ENCODE peak calls at places on chromosomes 3 and 15, in four cellular contexts. J, C, I and S are unnamed samples.

GRCh38 chr3:39783730-39784129 is 25.7 kb upstream of the MYRIP start:
- DNase-seq in I (no peak), J (no peak), C (no peak), S (no peak)

GRCh38 chr15:59410448-59410896 is 27.5 kb upstream of the FAM81A start:
- DNase-seq in I (no peak), J (no peak), C (peak), S (no peak)

GRCh38 chr15:63263519-63263918 is 13.9 kb upstream of the APH1B start:
- DNase-seq in I (no peak), J (no peak), C (no peak), S (no peak)

GRCh38 chr3:192892981-192893827 is 24.5 kb downstream of the MB21D2 start:
- DNase-seq in C (peak), I (no peak), J (no peak), S (peak)

GRCh38 chr15:66126057-66126855 is 127.3 kb downstream of the MEGF11 start:
- DNase-seq in C (no peak), J (no peak), I (no peak), S (no peak)

GRCh38 chr3:176376531-176376930 is 820.8 kb downstream of the TBL1XR1 start:
- DNase-seq in C (no peak), I (no peak), J (no peak), S (no peak)

GRCh38 chr3:54822206-54822605 is 105.7 kb downstream of the LRTM1 start:
- DNase-seq in J (no peak), I (no peak), C (no peak), S (no peak)

GRCh38 chr3:137121704-137122314 is 164.0 kb downstream of the IL20RB start:
- DNase-seq in C (no peak), J (no peak), I (no peak), S (no peak)

GRCh38 chr3:148727242-148727641 is 29.5 kb downstream of the AGTR1 start:
- DNase-seq in I (no peak), C (peak), J (no peak), S (no peak)

GRCh38 chr3:142958707-142959106 is 4.8 kb downstream of the PAQR9 start:
- DNase-seq in I (no peak), C (peak), J (no peak), S (peak)

GRCh38 chr15:55250951-55251350 is 38.7 kb downstream of the RAB27A start:
- DNase-seq in C (no peak), I (no peak), J (no peak), S (no peak)

GRCh38 chr15:35519536-35520149 is 26.3 kb downstream of the DPH6 start:
- DNase-seq in J (no peak), I (no peak), C (no peak), S (no peak)
- TF ChIP-seq CTCF in J (no peak), I (peak), C (peak), S (peak)

DNA sequence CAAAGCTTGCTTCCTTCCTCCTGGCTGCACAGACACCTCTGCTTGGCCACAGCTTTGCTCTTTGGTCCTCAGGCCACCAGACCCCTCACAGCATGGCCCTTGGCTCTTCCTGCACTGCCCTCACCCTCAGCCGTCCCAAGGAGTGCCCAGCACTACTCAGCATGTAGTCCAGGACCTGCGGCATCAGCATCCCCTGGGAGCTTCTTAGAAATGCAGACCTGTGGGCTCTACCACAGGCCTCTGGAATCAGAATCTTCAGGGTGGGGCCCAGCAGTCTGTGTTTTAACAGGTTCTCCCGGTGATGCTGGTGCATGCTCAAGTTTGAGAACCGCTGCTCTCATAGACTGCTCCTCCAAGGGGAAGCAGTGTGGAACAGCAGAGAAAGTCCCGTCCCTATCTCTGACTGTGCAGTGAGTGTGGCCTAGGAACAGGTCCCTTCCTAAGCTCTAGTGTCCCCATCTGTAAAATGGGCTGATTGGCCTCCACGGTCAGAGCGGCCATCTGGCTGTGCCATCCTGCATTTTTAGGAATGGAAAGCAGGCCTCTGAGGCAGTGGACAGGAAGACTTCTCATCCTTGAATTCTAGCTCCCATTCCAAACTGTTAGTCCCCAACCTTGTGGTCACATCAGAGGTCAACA is 36.6 kb downstream of the GOLGA6A start:
- DNase-seq in C (no peak), J (no peak), I (no peak), S (no peak)
- TF ChIP-seq POLR2A in C (no peak), J (no peak), I (no peak), S (no peak)

GRCh38 chr3:38117163-38117716 is 19.7 kb downstream of the ACAA1 start:
- DNase-seq in I (peak), C (no peak), J (peak), S (no peak)

GRCh38 chr3:38115645-38116427 is 21.1 kb downstream of the ACAA1 start:
- DNase-seq in C (no peak), I (peak), J (peak), S (no peak)

GRCh38 chr3:38114875-38115644 is 21.9 kb downstream of the ACAA1 start:
- DNase-seq in C (no peak), J (peak), I (peak), S (no peak)

GRCh38 chr3:38117748-38118420 is 19.0 kb downstream of the ACAA1 start:
- DNase-seq in C (peak), I (peak), J (peak), S (peak)

DNA sequence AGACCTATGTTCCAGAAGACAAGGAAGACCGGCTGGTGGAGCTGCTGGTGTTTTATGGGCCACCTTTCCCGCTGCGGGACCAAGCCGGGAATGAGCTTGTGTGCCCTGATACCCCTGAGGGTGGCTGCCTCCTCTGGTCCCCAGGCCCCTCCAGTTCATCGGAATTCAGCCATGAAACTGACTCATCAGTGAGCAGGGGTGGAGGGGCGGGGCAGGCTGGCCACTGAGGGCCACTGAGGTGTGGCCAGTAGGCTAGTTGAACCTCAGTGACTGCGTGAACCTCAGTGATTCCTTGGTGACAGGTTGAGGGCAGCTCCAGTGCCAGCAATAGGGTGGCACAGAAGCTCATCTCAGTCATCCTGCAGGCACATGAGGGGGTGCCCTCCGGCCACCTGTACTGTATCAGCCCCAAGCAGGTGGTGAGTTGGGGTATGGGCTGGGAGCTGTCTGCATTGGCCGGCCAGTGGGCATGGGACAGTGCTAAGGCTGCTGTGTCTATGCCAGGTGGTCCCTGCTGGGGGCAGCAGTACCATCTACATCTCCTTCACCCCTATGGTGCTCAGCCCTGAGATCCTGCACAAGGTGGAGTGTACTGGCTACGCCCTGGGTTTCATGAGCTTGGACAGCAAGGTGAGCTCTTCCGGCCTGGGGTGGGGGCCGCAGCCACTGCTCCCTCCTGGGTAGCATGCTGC is 20.3 kb downstream of the ACAA1 start:
- DNase-seq in J (peak), C (no peak), I (peak), S (no peak)
- TF ChIP-seq CTCF in J (no peak), C (no peak), I (no peak), S (no peak)

DNA sequence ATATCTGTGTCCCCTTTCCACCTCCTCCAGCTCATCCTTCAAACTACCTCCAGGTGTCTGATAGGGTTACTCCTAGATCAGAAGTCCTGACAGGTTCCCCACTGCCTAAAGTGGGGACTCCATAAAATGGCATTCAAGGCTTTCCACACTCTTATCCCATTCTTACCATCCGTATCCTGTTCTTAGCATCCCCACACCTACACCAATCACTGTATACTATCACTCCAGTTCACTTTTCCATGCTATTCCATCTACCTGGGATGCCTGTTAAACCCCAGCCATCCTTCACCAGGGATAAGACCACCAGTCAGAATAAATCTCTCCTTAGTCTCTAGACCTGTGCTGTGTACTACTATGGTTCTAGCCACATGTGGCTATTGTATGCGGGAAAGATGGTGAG is 19.1 kb downstream of the SSR3 start:
- DNase-seq in I (no peak), C (no peak), J (no peak), S (no peak)
- TF ChIP-seq POLR2A in I (no peak), C (no peak), J (no peak), S (no peak)

GRCh38 chr3:173584093-173584833 is 186.7 kb downstream of the NLGN1 start:
- DNase-seq in J (no peak), I (no peak), C (no peak), S (no peak)
- TF ChIP-seq CTCF in J (no peak), I (peak), C (peak), S (peak)

GRCh38 chr15:42457445-42458442 is 33.2 kb downstream of the ZNF106 start:
- DNase-seq in C (no peak), J (peak), I (no peak), S (peak)
- TF ChIP-seq POLR2A in C (no peak), J (no peak), I (no peak), S (peak)

DNA sequence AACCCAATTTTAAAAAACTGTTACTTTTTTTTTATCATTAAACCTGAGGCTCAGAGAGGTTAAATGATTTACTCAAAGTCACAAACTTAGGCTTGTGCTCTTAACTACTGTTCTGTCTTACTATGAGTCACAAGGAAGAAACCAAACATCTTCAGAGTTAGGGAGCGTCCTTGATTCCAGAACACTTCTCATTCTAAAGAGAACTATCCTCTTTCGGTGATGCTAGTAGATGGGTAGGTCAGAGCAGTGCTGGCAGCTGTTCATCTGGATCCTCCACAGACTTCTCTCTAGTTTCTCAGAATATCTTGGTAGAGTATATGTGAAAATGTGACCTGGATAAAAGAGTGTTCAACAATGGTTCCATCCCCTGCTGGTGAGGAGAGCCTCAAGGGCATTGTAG is 3.3 kb downstream of the ARL6IP5 start:
- DNase-seq in I (no peak), C (peak), J (no peak), S (no peak)
- TF ChIP-seq CTCF in I (no peak), C (no peak), J (no peak), S (no peak)